ENCODE peak calls at places on chromosome 15, in four cellular contexts. One of them, this sample, is unnamed.
A peak's percentile ranks its signal among the peaks of the same experiment; 100 is the strongest.

GRCh38 chr15:99976811-99977271 is 243.6 kb upstream of the LYSMD4 start:
- DNase-seq in thyroid gland: peak; percentile 62
- DNase-seq in A673: no peak
- DNase-seq in Caco-2: peak; percentile 33
- DNase-seq in this sample: peak; percentile 30

GRCh38 chr15:83207622-83208356 is at the start of gene HDGFL3:
- DNase-seq in thyroid gland: peak; percentile 68
- DNase-seq in A673: peak; percentile 71
- DNase-seq in Caco-2: peak; percentile 55
- DNase-seq in this sample: peak; percentile 81

GRCh38 chr15:89781055-89781454 is 4.9 kb downstream of the MESP2 start:
- DNase-seq in thyroid gland: no peak
- DNase-seq in A673: no peak
- DNase-seq in Caco-2: no peak
- DNase-seq in this sample: no peak

GRCh38 chr15:68775671-68776476 is 44.8 kb downstream of the ANP32A start:
- DNase-seq in thyroid gland: peak; percentile 50
- DNase-seq in A673: no peak
- DNase-seq in Caco-2: no peak
- DNase-seq in this sample: no peak

GRCh38 chr15:42650208-42651066 is 75.0 kb downstream of the STARD9 start:
- DNase-seq in thyroid gland: peak; percentile 53
- DNase-seq in A673: peak; percentile 87
- DNase-seq in Caco-2: peak; percentile 68
- DNase-seq in this sample: peak; percentile 85

GRCh38 chr15:66581972-66582537 is 16.3 kb upstream of the LCTL start:
- DNase-seq in thyroid gland: no peak
- DNase-seq in A673: no peak
- DNase-seq in Caco-2: no peak
- DNase-seq in this sample: no peak

GRCh38 chr15:64343222-64343621 is 12.8 kb downstream of the CSNK1G1 start:
- DNase-seq in thyroid gland: no peak
- DNase-seq in A673: peak; percentile 23
- DNase-seq in Caco-2: no peak
- DNase-seq in this sample: peak; percentile 38

GRCh38 chr15:68559342-68560310 is 19.2 kb upstream of the CORO2B start:
- DNase-seq in thyroid gland: peak; percentile 83
- DNase-seq in A673: peak; percentile 93
- DNase-seq in Caco-2: peak; percentile 84
- DNase-seq in this sample: peak; percentile 93

GRCh38 chr15:67179411-67179995 is 75.0 kb downstream of the AAGAB start:
- DNase-seq in thyroid gland: no peak
- DNase-seq in A673: no peak
- DNase-seq in Caco-2: no peak
- DNase-seq in this sample: no peak

GRCh38 chr15:57703387-57703786 is 3.1 kb upstream of the POLR2M start:
- DNase-seq in thyroid gland: no peak
- DNase-seq in A673: no peak
- DNase-seq in Caco-2: no peak
- DNase-seq in this sample: no peak

GRCh38 chr15:100627789-100628395 is 25.5 kb downstream of the ASB7 start:
- DNase-seq in thyroid gland: peak; percentile 58
- DNase-seq in A673: peak; percentile 69
- DNase-seq in Caco-2: peak; percentile 67
- DNase-seq in this sample: peak; percentile 86

GRCh38 chr15:61749169-61749568 is 311.1 kb downstream of the VPS13C start:
- DNase-seq in thyroid gland: no peak
- DNase-seq in A673: no peak
- DNase-seq in Caco-2: no peak
- DNase-seq in this sample: no peak

GRCh38 chr15:100255644-100256043 is 86.1 kb downstream of the ADAMTS17 start:
- DNase-seq in thyroid gland: no peak
- DNase-seq in A673: no peak
- DNase-seq in Caco-2: no peak
- DNase-seq in this sample: no peak

GRCh38 chr15:38299216-38299615 is 46.6 kb downstream of the SPRED1 start:
- DNase-seq in thyroid gland: no peak
- DNase-seq in A673: no peak
- DNase-seq in Caco-2: no peak
- DNase-seq in this sample: no peak

GRCh38 chr15:29859981-29860745 is 37.9 kb upstream of the TJP1 start:
- DNase-seq in thyroid gland: no peak
- DNase-seq in A673: no peak
- DNase-seq in Caco-2: no peak
- DNase-seq in this sample: peak; percentile 51

GRCh38 chr15:31563421-31563820 is 236.8 kb downstream of the KLF13 start:
- DNase-seq in thyroid gland: no peak
- DNase-seq in A673: no peak
- DNase-seq in Caco-2: no peak
- DNase-seq in this sample: no peak

GRCh38 chr15:95267476-95267875 is 1036.1 kb downstream of the MCTP2 start:
- DNase-seq in thyroid gland: no peak
- DNase-seq in A673: no peak
- DNase-seq in Caco-2: no peak
- DNase-seq in this sample: no peak

GRCh38 chr15:61584410-61584809 is 355.3 kb upstream of the RORA start:
- DNase-seq in thyroid gland: no peak
- DNase-seq in A673: no peak
- DNase-seq in Caco-2: peak; percentile 7
- DNase-seq in this sample: no peak

GRCh38 chr15:43274136-43274535 is 7.4 kb upstream of the TGM5 start:
- DNase-seq in thyroid gland: peak; percentile 86
- DNase-seq in A673: no peak
- DNase-seq in Caco-2: no peak
- DNase-seq in this sample: no peak

GRCh38 chr15:85296615-85297402 is 83.6 kb upstream of the AKAP13 start:
- DNase-seq in thyroid gland: peak; percentile 68
- DNase-seq in A673: peak; percentile 85
- DNase-seq in Caco-2: peak; percentile 79
- DNase-seq in this sample: peak; percentile 88

GRCh38 chr15:50189630-50190029 is 7.6 kb downstream of the SLC27A2 start:
- DNase-seq in thyroid gland: no peak
- DNase-seq in A673: no peak
- DNase-seq in Caco-2: no peak
- DNase-seq in this sample: no peak

GRCh38 chr15:41950127-41950483 is 22.3 kb downstream of the EHD4 start:
- DNase-seq in thyroid gland: no peak
- DNase-seq in A673: no peak
- DNase-seq in Caco-2: no peak
- DNase-seq in this sample: no peak

GRCh38 chr15:38842991-38843610 is 278.5 kb upstream of the RASGRP1 start:
- DNase-seq in thyroid gland: no peak
- DNase-seq in A673: no peak
- DNase-seq in Caco-2: no peak
- DNase-seq in this sample: peak; percentile 57

GRCh38 chr15:48866141-48866563 is 11.8 kb upstream of the EID1 start:
- DNase-seq in thyroid gland: no peak
- DNase-seq in A673: peak; percentile 25
- DNase-seq in Caco-2: no peak
- DNase-seq in this sample: peak; percentile 55

GRCh38 chr15:31300981-31301686 is 25.5 kb upstream of the KLF13 start:
- DNase-seq in thyroid gland: no peak
- DNase-seq in A673: no peak
- DNase-seq in Caco-2: no peak
- DNase-seq in this sample: no peak

GRCh38 chr15:70495988-70496387 is 267.4 kb downstream of the UACA start:
- DNase-seq in thyroid gland: no peak
- DNase-seq in A673: no peak
- DNase-seq in Caco-2: no peak
- DNase-seq in this sample: no peak

DNA sequence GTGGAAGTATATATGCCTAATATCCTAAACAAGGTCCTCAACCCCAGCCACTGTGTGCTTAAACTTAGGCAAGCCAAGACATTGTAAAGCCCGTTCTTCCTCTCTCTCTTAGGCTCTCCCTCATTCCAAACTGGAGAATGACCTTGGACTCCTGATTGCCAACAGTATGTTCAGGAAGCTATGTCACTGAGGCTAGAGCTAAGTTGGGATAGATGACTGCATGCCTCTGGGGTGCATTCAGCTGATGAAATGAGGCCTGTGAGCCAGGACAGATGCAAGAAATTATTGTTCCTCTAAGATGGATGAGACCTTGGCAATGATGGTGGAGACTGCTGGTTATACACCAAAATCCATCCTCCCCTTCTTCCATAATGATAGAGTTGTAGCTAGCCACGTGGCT is 27.9 kb upstream of the TBC1D21 start:
- DNase-seq in thyroid gland: no peak
- DNase-seq in A673: no peak
- DNase-seq in Caco-2: no peak
- DNase-seq in this sample: no peak
- H3K27me3 ChIP-seq in thyroid gland: no peaks in the 10 kb centered on the region
- H3K27me3 ChIP-seq in A673: peaks cover 62% of the 10 kb centered on the region
- H3K27me3 ChIP-seq in Caco-2: peaks cover 2% of the 10 kb centered on the region
- H3K27me3 ChIP-seq in this sample: peaks cover 78% of the 10 kb centered on the region

DNA sequence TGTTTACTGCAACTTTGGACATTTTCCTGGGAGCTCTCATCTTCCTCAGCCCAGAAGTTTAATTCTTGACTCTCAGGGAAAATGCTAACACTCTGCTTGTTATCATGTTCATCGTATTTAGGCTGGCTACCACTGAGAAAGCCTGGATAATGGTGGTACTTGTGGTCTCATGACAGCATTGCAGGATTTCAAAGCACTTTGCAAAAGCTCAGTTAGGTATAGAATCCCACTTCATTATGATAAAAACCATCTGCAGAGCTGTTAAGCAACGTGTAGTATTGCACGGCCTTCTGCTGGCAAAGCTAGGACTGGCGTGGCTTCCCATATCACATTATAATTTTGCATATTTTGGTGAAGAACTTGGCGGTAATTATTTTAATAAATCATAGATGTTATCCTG is 8.9 kb downstream of the RAB8B start:
- DNase-seq in thyroid gland: no peak
- DNase-seq in A673: no peak
- DNase-seq in Caco-2: no peak
- DNase-seq in this sample: peak; percentile 25
- H3K4me1 ChIP-seq in thyroid gland: peaks cover 23% of the 10 kb centered on the region
- H3K4me1 ChIP-seq in A673: peaks cover 39% of the 10 kb centered on the region
- H3K4me1 ChIP-seq in Caco-2: peaks cover 11% of the 10 kb centered on the region
- H3K4me1 ChIP-seq in this sample: peaks cover 54% of the 10 kb centered on the region

GRCh38 chr15:72230197-72231065 is 559 bp downstream of the PKM start:
- DNase-seq in thyroid gland: peak; percentile 90
- DNase-seq in A673: peak; percentile 91
- DNase-seq in Caco-2: peak; percentile 88
- DNase-seq in this sample: peak; percentile 97

GRCh38 chr15:72229076-72229946 is 1.7 kb downstream of the PKM start:
- DNase-seq in thyroid gland: no peak
- DNase-seq in A673: peak; percentile 24
- DNase-seq in Caco-2: no peak
- DNase-seq in this sample: peak; percentile 69

GRCh38 chr15:72227720-72228119 is 3.3 kb downstream of the PKM start:
- DNase-seq in thyroid gland: no peak
- DNase-seq in A673: no peak
- DNase-seq in Caco-2: no peak
- DNase-seq in this sample: no peak

GRCh38 chr15:72229947-72230196 is 1.1 kb downstream of the PKM start:
- DNase-seq in thyroid gland: no peak
- DNase-seq in A673: no peak
- DNase-seq in Caco-2: no peak
- DNase-seq in this sample: no peak

DNA sequence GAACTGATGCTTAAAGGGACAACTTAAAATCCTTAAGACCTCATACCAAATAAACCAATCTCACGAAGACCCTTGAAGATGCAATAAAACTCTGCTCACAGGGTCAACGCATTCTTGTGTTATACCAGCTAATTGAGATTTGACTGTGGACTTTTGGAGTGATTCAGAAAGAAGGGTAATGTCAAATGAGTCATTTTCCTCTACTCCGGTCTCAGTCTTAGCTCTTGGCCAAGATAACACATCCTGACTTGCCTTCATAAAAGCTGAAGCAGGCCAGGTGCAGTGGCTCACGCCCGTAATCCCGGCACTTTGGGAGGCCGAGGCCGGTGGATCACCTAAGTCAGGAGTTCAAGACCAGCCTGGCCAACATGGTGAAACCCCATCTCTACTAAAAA is 3.8 kb downstream of the PKM start:
- DNase-seq in thyroid gland: no peak
- DNase-seq in A673: peak; percentile 26
- DNase-seq in Caco-2: no peak
- DNase-seq in this sample: peak; percentile 77
- H3K4me3 ChIP-seq in thyroid gland: no peak overlapping the region
- H3K4me3 ChIP-seq in A673: peak overlapping the region; percentile 91
- H3K4me3 ChIP-seq in Caco-2: no peak overlapping the region
- H3K4me3 ChIP-seq in this sample: peak overlapping the region; percentile 67

DNA sequence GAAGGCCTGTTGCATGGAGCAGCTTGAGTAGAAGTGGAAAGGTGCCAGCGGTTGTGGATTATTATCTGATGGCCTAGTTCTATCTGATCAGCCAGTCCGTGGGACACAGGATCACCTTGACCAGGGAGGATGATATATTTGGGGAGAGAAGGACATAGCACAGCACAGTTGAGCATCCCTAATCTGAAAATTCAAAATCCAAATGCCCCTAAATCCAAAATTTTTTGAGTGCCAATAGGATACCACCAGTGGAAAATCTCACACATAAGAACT is 6.0 kb downstream of the CSPG4 start:
- DNase-seq in thyroid gland: no peak
- DNase-seq in A673: no peak
- DNase-seq in Caco-2: no peak
- DNase-seq in this sample: no peak
- H3K27me3 ChIP-seq in thyroid gland: no peaks in the 10 kb centered on the region
- H3K27me3 ChIP-seq in A673: no peaks in the 10 kb centered on the region
- H3K27me3 ChIP-seq in Caco-2: no peaks in the 10 kb centered on the region
- H3K27me3 ChIP-seq in this sample: no peaks in the 10 kb centered on the region

GRCh38 chr15:52872036-52872818 is 82.1 kb upstream of the ONECUT1 start:
- DNase-seq in thyroid gland: no peak
- DNase-seq in A673: no peak
- DNase-seq in Caco-2: no peak
- DNase-seq in this sample: no peak
- H3K4me1 ChIP-seq in thyroid gland: no peaks in the 10 kb centered on the region
- H3K4me1 ChIP-seq in A673: no peaks in the 10 kb centered on the region
- H3K4me1 ChIP-seq in Caco-2: no peaks in the 10 kb centered on the region
- H3K4me1 ChIP-seq in this sample: no peaks in the 10 kb centered on the region

This sample was measured in adipocyte.